ENCODE peak calls at places on chromosomes 5 and 9, in five cellular contexts. One of them, this sample, is unnamed.

GRCh38 chr9:129719135-129719534 is 33.7 kb downstream of the PTGES start:
- DNase-seq in endothelial cell of umbilical vein: no peak
- DNase-seq in A549: no peak
- DNase-seq in K562: peak; percentile 50
- DNase-seq in HepG2: no peak
- DNase-seq in this sample: no peak

GRCh38 chr9:113955076-113955752 is 79.1 kb downstream of the ZNF618 start:
- DNase-seq in endothelial cell of umbilical vein: peak; percentile 49
- DNase-seq in A549: no peak
- DNase-seq in K562: no peak
- DNase-seq in HepG2: no peak
- DNase-seq in this sample: peak; percentile 53

GRCh38 chr5:76397200-76397599 is 5.9 kb upstream of the IQGAP2 start:
- DNase-seq in endothelial cell of umbilical vein: no peak
- DNase-seq in A549: no peak
- DNase-seq in K562: no peak
- DNase-seq in HepG2: no peak
- DNase-seq in this sample: no peak

GRCh38 chr9:36793277-36793676 is 220.6 kb downstream of the MELK start:
- DNase-seq in endothelial cell of umbilical vein: no peak
- DNase-seq in A549: no peak
- DNase-seq in K562: peak; percentile 41
- DNase-seq in HepG2: no peak
- DNase-seq in this sample: peak; percentile 8

GRCh38 chr9:134437417-134438203 is 111.4 kb downstream of the RXRA start:
- DNase-seq in endothelial cell of umbilical vein: no peak
- DNase-seq in A549: no peak
- DNase-seq in K562: no peak
- DNase-seq in HepG2: no peak
- DNase-seq in this sample: no peak

GRCh38 chr5:103013933-103014552 is 105.9 kb downstream of the GIN1 start:
- DNase-seq in endothelial cell of umbilical vein: no peak
- DNase-seq in A549: no peak
- DNase-seq in K562: no peak
- DNase-seq in HepG2: no peak
- DNase-seq in this sample: no peak

GRCh38 chr9:91359734-91360470 is 1.8 kb downstream of the AUH start:
- DNase-seq in endothelial cell of umbilical vein: no peak
- DNase-seq in A549: no peak
- DNase-seq in K562: no peak
- DNase-seq in HepG2: no peak
- DNase-seq in this sample: no peak

GRCh38 chr5:174386306-174386705 is 338.1 kb upstream of the MSX2 start:
- DNase-seq in endothelial cell of umbilical vein: no peak
- DNase-seq in A549: no peak
- DNase-seq in K562: no peak
- DNase-seq in HepG2: no peak
- DNase-seq in this sample: no peak

GRCh38 chr5:90473321-90474234 is 993 bp downstream of the MBLAC2 start:
- DNase-seq in endothelial cell of umbilical vein: peak; percentile 48
- DNase-seq in A549: peak; percentile 14
- DNase-seq in K562: peak; percentile 28
- DNase-seq in HepG2: peak; percentile 12
- DNase-seq in this sample: peak; percentile 54

GRCh38 chr9:89138463-89139390 is 39.9 kb downstream of the SHC3 start:
- DNase-seq in endothelial cell of umbilical vein: peak; percentile 33
- DNase-seq in A549: no peak
- DNase-seq in K562: no peak
- DNase-seq in HepG2: no peak
- DNase-seq in this sample: no peak

GRCh38 chr5:38589629-38590028 is 33.2 kb upstream of the LIFR start:
- DNase-seq in endothelial cell of umbilical vein: no peak
- DNase-seq in A549: no peak
- DNase-seq in K562: no peak
- DNase-seq in HepG2: no peak
- DNase-seq in this sample: no peak

GRCh38 chr5:136981936-136982335 is 517.2 kb downstream of the SPOCK1 start:
- DNase-seq in endothelial cell of umbilical vein: no peak
- DNase-seq in A549: no peak
- DNase-seq in K562: no peak
- DNase-seq in HepG2: no peak
- DNase-seq in this sample: no peak

GRCh38 chr5:72637058-72637457 is 129.8 kb upstream of the ZNF366 start:
- DNase-seq in endothelial cell of umbilical vein: no peak
- DNase-seq in A549: no peak
- DNase-seq in K562: no peak
- DNase-seq in HepG2: no peak
- DNase-seq in this sample: no peak

GRCh38 chr5:36389245-36389644 is 87.5 kb upstream of the RANBP3L start:
- DNase-seq in endothelial cell of umbilical vein: no peak
- DNase-seq in A549: no peak
- DNase-seq in K562: no peak
- DNase-seq in HepG2: no peak
- DNase-seq in this sample: peak; percentile 43

GRCh38 chr5:37520811-37521210 is 141.7 kb downstream of the WDR70 start:
- DNase-seq in endothelial cell of umbilical vein: no peak
- DNase-seq in A549: no peak
- DNase-seq in K562: no peak
- DNase-seq in HepG2: peak; percentile 2
- DNase-seq in this sample: no peak

GRCh38 chr5:63963080-63963735 is 963 bp upstream of the HTR1A start:
- DNase-seq in endothelial cell of umbilical vein: peak; percentile 54
- DNase-seq in A549: peak; percentile 28
- DNase-seq in K562: peak; percentile 34
- DNase-seq in HepG2: peak; percentile 56
- DNase-seq in this sample: peak; percentile 72

GRCh38 chr9:121852646-121853616 is 201.5 kb downstream of the DAB2IP start:
- DNase-seq in endothelial cell of umbilical vein: no peak
- DNase-seq in A549: no peak
- DNase-seq in K562: no peak
- DNase-seq in HepG2: no peak
- DNase-seq in this sample: no peak

GRCh38 chr5:101806410-101806809 is 489.7 kb downstream of the SLCO4C1 start:
- DNase-seq in endothelial cell of umbilical vein: no peak
- DNase-seq in A549: no peak
- DNase-seq in K562: no peak
- DNase-seq in HepG2: no peak
- DNase-seq in this sample: no peak

GRCh38 chr9:12464910-12465512 is 228.2 kb upstream of the TYRP1 start:
- DNase-seq in endothelial cell of umbilical vein: peak; percentile 42
- DNase-seq in A549: peak; percentile 1
- DNase-seq in K562: no peak
- DNase-seq in HepG2: peak; percentile 6
- DNase-seq in this sample: peak; percentile 61

GRCh38 chr9:131420913-131421312 is 27.0 kb downstream of the PRRC2B start:
- DNase-seq in endothelial cell of umbilical vein: no peak
- DNase-seq in A549: no peak
- DNase-seq in K562: no peak
- DNase-seq in HepG2: peak; percentile 58
- DNase-seq in this sample: peak; percentile 72

GRCh38 chr9:131421691-131422090 is 27.8 kb downstream of the PRRC2B start:
- DNase-seq in endothelial cell of umbilical vein: no peak
- DNase-seq in A549: no peak
- DNase-seq in K562: no peak
- DNase-seq in HepG2: no peak
- DNase-seq in this sample: no peak

GRCh38 chr9:131423171-131423581 is 29.3 kb downstream of the PRRC2B start:
- DNase-seq in endothelial cell of umbilical vein: peak; percentile 91
- DNase-seq in A549: peak; percentile 58
- DNase-seq in K562: no peak
- DNase-seq in HepG2: no peak
- DNase-seq in this sample: no peak

GRCh38 chr9:131419716-131420115 is 25.8 kb downstream of the PRRC2B start:
- DNase-seq in endothelial cell of umbilical vein: no peak
- DNase-seq in A549: no peak
- DNase-seq in K562: no peak
- DNase-seq in HepG2: no peak
- DNase-seq in this sample: no peak

GRCh38 chr9:131422241-131422792 is 28.4 kb downstream of the PRRC2B start:
- DNase-seq in endothelial cell of umbilical vein: peak; percentile 26
- DNase-seq in A549: no peak
- DNase-seq in K562: no peak
- DNase-seq in HepG2: no peak
- DNase-seq in this sample: no peak
- TF ChIP-seq MYC in endothelial cell of umbilical vein: no peak
- TF ChIP-seq MYC in A549: no peak
- TF ChIP-seq MYC in K562: no peak
- TF ChIP-seq MYC in HepG2: no peak
- TF ChIP-seq MYC in this sample: no peak

GRCh38 chr9:9498147-9498546 is 1114.7 kb downstream of the PTPRD start:
- DNase-seq in endothelial cell of umbilical vein: no peak
- DNase-seq in A549: no peak
- DNase-seq in K562: no peak
- DNase-seq in HepG2: no peak
- DNase-seq in this sample: peak; percentile 37

GRCh38 chr9:9499546-9499945 is 1113.3 kb downstream of the PTPRD start:
- DNase-seq in endothelial cell of umbilical vein: no peak
- DNase-seq in A549: no peak
- DNase-seq in K562: no peak
- DNase-seq in HepG2: no peak
- DNase-seq in this sample: no peak

GRCh38 chr9:9494334-9494733 is 1118.5 kb downstream of the PTPRD start:
- DNase-seq in endothelial cell of umbilical vein: no peak
- DNase-seq in A549: no peak
- DNase-seq in K562: no peak
- DNase-seq in HepG2: no peak
- DNase-seq in this sample: no peak

DNA sequence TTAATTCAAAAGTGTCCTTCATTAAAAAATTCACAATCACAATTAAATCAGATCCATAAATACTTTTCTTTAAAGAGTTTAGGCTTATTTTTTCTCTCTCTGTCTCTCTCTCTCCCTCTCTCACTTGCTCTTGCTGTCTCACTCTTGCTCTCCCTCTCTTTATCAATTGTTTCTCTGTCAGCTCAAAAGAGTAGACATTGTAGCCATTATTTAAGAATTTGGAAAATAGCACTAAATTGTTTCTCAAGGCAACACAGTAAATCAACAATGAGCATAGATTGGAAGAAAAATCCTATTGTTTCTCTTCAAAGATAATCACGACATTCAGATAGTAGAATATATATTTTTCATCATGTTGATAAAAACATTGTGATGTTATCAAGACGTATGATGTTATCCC is 1114.0 kb downstream of the PTPRD start:
- DNase-seq in endothelial cell of umbilical vein: no peak
- DNase-seq in A549: no peak
- DNase-seq in K562: no peak
- DNase-seq in HepG2: no peak
- DNase-seq in this sample: no peak
- TF ChIP-seq MYC in endothelial cell of umbilical vein: no peak
- TF ChIP-seq MYC in A549: no peak
- TF ChIP-seq MYC in K562: no peak
- TF ChIP-seq MYC in HepG2: no peak
- TF ChIP-seq MYC in this sample: no peak

DNA sequence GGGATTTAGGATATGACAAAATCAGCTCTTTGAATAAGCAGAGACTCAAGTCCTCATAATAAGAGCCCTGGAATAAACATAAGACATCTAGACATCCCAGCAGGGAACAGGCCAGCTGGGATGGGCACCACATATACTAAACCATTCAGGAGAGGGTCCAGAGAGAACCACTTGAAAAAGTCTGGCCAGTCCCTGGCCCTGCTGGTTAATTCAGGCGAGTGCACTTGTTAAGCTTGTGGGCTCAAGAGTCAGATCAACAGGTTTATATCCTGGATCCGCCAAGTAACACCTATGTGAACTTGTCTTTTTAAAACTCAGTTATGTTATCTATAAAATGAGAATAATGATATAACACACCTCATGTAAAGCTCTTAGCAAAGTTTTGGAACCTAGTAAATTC is 63.3 kb downstream of the CAVIN4 start:
- DNase-seq in endothelial cell of umbilical vein: no peak
- DNase-seq in A549: no peak
- DNase-seq in K562: no peak
- DNase-seq in HepG2: no peak
- DNase-seq in this sample: no peak
- TF ChIP-seq MYC in endothelial cell of umbilical vein: no peak
- TF ChIP-seq MYC in A549: no peak
- TF ChIP-seq MYC in K562: no peak
- TF ChIP-seq MYC in HepG2: no peak
- TF ChIP-seq MYC in this sample: no peak

GRCh38 chr9:22005700-22006605 is 3.2 kb downstream of the CDKN2B start:
- DNase-seq in endothelial cell of umbilical vein: no peak
- DNase-seq in A549: no peak
- DNase-seq in K562: no peak
- DNase-seq in HepG2: no peak
- DNase-seq in this sample: no peak
- TF ChIP-seq MYC in endothelial cell of umbilical vein: no peak
- TF ChIP-seq MYC in A549: no peak
- TF ChIP-seq MYC in K562: no peak
- TF ChIP-seq MYC in HepG2: no peak
- TF ChIP-seq MYC in this sample: no peak

DNA sequence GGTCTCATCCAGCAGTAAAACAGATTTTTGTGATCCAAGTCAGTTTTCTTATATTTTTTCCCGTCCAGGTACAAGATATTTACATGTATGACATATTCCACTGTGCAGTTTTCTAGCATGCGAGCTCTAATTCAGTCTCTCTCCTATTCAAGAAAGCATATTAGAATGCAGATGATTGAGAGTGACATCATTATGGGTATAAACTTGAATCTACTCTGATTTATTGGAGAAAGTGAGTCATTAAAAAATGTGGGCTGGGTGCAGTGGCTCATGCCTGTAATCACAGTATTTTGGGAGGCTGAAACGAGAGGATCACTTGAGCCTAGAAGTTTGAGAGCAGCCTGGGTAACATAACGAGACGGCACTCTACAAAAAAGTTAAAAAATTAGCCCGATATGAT is 6.2 kb downstream of the FER start:
- DNase-seq in endothelial cell of umbilical vein: no peak
- DNase-seq in A549: no peak
- DNase-seq in K562: no peak
- DNase-seq in HepG2: no peak
- DNase-seq in this sample: no peak
- TF ChIP-seq MYC in endothelial cell of umbilical vein: no peak
- TF ChIP-seq MYC in A549: no peak
- TF ChIP-seq MYC in K562: no peak
- TF ChIP-seq MYC in HepG2: no peak
- TF ChIP-seq MYC in this sample: no peak

DNA sequence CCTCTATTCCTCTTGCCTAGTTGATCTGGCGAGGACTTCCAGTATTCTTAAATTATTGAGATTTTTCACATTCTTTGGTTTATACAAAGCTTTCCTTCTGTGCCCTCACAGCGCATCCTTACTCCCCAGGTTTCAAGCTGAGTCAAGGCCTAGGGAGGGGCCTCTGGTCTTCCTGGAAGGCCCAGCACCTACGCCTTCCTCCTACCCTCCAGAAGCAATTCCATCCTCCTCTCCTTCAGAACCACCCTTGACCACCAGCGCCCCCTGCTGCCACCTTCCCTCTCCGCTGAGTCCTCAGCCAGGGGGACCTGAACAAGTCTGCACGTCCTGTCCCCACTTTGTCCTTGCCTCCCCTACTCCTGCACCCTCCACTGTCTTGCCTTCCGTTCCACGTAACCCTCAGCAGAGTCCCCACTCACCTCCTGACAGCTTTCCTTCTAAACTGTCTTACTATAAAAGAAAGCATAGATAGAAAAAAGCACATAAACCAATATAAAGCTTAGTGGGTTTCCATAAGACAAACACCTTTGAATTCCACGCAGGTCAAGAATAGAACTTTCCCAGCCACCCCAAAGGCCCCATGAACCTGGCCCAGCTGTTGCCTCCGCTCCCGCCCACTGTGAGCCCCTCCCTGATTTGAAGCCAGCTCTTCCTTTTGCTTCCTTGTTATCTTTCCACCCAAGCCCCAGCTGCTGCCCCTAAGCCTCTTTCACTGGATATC is 63.0 kb upstream of the CTSL start:
- DNase-seq in endothelial cell of umbilical vein: peak; percentile 74
- DNase-seq in A549: peak; percentile 93
- DNase-seq in K562: peak; percentile 74
- DNase-seq in HepG2: peak; percentile 41
- DNase-seq in this sample: peak; percentile 67
- TF ChIP-seq MYC in endothelial cell of umbilical vein: no peak
- TF ChIP-seq MYC in A549: no peak
- TF ChIP-seq MYC in K562: no peak
- TF ChIP-seq MYC in HepG2: no peak
- TF ChIP-seq MYC in this sample: no peak